ENCODE peak calls at places on chromosomes 12 and 14, in five cellular contexts. P is A549, E is HepG2, G is K562, Q is GM12878. B is an unnamed sample.

GRCh38 chr12:113316155-113316554 is 18.8 kb downstream of the SLC8B1 start:
- ATAC-seq in G (no peak), E (no peak), P (no peak), Q (no peak), B (no peak)

GRCh38 chr14:100159865-100160533 is 554 bp upstream of the DEGS2 start:
- ATAC-seq in G (no peak), P (peak; percentile 32), Q (no peak), E (no peak), B (no peak)

GRCh38 chr12:101829639-101830390 is 944 bp downstream of the GNPTAB start:
- ATAC-seq in P (peak; percentile 14), G (peak; percentile 12), E (peak; percentile 23), Q (peak; percentile 20), B (no peak)

GRCh38 chr14:50067723-50068495 is 48.5 kb downstream of the VCPKMT start:
- ATAC-seq in P (peak; percentile 87), G (no peak), E (peak; percentile 94), Q (no peak), B (no peak)

GRCh38 chr12:40792792-40793386 is 100.7 kb downstream of the CNTN1 start:
- ATAC-seq in G (no peak), P (no peak), Q (no peak), E (no peak), B (no peak)

GRCh38 chr12:107654866-107655265 is 30.7 kb upstream of the PWP1 start:
- ATAC-seq in G (no peak), Q (no peak), P (no peak), E (no peak), B (no peak)

GRCh38 chr14:23694085-23694975 is 58.2 kb downstream of the DHRS2 start:
- ATAC-seq in P (no peak), E (peak; percentile 76), G (peak; percentile 87), Q (no peak), B (no peak)

GRCh38 chr14:52318057-52318456 is 3.9 kb downstream of the PTGER2 start:
- ATAC-seq in P (no peak), E (no peak), G (no peak), Q (no peak), B (no peak)

GRCh38 chr14:22482085-22482694 is 106.8 kb downstream of the DAD1 start:
- ATAC-seq in G (no peak), P (no peak), E (no peak), Q (peak; percentile 12), B (no peak)

GRCh38 chr12:95764848-95765247 is 25.7 kb downstream of the NTN4 start:
- ATAC-seq in Q (no peak), G (no peak), E (no peak), P (no peak), B (no peak)

GRCh38 chr12:116691205-116691604 is 46.7 kb downstream of the SPRING1 start:
- ATAC-seq in E (no peak), G (no peak), P (no peak), Q (no peak), B (no peak)

GRCh38 chr12:116692605-116693004 is 45.3 kb downstream of the SPRING1 start:
- ATAC-seq in P (no peak), Q (no peak), E (no peak), G (no peak), B (no peak)

GRCh38 chr12:116690016-116690709 is 47.7 kb downstream of the SPRING1 start:
- ATAC-seq in P (peak; percentile 19), Q (no peak), E (no peak), G (no peak), B (no peak)

GRCh38 chr12:116693259-116694227 is 44.3 kb downstream of the SPRING1 start:
- ATAC-seq in P (no peak), Q (no peak), G (no peak), E (peak; percentile 50), B (no peak)

GRCh38 chr12:116691636-116692035 is 46.2 kb downstream of the SPRING1 start:
- ATAC-seq in P (no peak), E (no peak), G (no peak), Q (no peak), B (no peak)
- TF ChIP-seq EP300 in P (no peak), E (no peak), G (no peak), Q (no peak), B (no peak)

DNA sequence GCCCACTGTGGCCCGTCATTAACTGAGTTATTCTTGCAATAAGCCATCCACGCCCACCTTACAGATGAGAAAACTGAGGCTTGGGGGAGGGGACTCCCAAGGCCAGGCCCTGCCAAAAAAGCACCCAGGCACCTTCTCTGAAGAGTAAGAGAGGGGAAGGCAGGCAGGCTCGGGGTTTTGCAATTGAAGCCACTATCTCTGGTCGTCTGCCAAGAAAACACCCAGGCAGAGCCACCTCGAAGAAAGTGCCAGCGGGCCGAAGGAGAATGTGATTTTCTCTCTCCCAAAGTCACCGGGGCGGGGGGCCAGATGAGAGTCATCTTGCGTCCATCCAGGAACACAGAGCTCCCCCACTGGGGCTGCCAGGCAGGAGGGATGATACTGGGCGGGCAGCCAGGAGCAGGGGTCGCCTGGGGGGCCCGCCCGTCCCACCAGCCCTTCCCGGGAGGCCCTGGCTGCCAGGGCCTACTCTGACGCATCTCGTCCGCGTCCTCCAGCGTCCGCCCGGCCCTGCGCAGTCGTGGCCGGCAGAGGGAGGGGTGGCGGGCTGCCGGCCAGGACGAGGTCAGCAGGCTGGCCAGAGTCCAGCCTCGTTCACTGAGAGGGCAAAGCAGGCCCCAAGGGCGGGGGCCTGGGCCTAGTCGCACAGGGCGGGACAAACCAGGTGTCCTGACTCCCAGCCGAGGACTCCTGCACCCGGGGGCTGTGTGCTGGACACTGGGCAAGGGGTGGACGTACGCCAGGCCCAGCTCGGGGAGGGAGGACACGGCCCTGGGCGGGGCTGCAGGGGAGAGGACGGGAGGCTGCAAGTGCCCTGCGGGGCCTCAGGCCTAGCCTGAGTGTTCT is 74.4 kb downstream of the RFLNA start:
- ATAC-seq in Q (no peak), P (peak; percentile 82), E (peak; percentile 88), G (peak; percentile 62), B (peak; percentile 93)
- TF ChIP-seq EP300 in Q (no peak), P (peak; percentile 92), E (no peak), G (no peak), B (peak; percentile 54)

GRCh38 chr14:105480165-105480564 is 5.5 kb downstream of the CRIP2 start:
- ATAC-seq in E (no peak), Q (no peak), G (no peak), P (no peak), B (no peak)

GRCh38 chr14:105479438-105480164 is 5.0 kb downstream of the CRIP2 start:
- ATAC-seq in G (no peak), Q (no peak), P (no peak), E (no peak), B (no peak)

GRCh38 chr14:105481886-105482454 is 4.7 kb upstream of the CRIP1 start:
- ATAC-seq in P (peak; percentile 55), Q (peak; percentile 69), E (peak; percentile 41), G (peak; percentile 62), B (peak; percentile 67)

GRCh38 chr14:105482486-105483110 is 4.1 kb upstream of the CRIP1 start:
- ATAC-seq in E (no peak), G (no peak), P (no peak), Q (no peak), B (no peak)

DNA sequence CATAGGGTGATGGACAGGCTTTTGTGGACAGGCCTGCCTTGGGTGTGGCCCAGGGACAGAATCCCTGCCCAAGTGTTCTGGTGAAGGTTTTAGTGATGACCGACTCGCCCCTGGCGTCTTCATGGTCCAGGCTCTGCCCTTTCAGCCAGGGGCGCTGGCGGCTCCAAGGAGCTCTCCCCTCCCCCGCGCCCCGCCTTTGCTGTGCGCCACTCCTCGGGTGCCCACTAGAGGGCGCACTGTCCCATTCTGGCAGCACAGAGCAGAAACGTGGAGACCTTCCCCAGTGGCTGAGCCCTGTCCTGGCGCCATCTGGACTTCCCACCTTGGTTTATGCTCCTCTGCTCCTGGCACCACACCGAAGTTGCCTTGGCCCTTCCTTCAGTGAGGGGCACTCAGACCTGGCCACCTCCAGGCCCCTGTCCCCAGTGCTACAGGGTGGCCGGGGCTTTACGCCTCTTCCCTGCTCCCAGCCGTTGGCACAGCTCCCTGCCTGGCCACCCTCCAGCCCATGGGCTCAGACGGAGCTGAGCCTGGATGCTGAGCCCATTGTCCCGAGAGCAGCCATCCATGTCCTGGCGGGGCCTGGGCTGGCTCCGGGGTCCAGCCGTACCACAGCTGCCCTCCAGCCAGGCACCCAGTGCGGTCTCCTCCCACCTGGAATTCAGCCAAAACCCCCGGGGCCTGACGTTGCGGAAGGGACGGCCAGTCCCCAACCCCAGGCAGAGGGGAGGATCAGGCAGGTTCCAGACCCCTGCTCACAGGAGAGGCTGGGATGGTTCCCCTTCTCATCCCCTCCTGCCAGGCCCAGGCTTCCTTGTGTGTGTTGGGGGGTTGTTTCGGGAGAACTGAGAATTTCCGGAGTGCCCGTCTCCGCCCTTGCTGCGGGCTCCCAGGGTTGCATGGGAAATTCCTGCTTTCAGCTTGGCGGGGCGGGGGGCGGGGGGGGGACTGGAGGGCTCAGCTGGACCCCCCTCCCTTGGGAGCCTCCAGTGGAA is 5.6 kb upstream of the CRIP1 start:
- ATAC-seq in Q (peak; percentile 83), E (peak; percentile 38), P (peak; percentile 70), G (peak; percentile 90), B (peak; percentile 73)
- TF ChIP-seq EP300 in Q (no peak), E (no peak), P (no peak), G (peak; percentile 8), B (no peak)

DNA sequence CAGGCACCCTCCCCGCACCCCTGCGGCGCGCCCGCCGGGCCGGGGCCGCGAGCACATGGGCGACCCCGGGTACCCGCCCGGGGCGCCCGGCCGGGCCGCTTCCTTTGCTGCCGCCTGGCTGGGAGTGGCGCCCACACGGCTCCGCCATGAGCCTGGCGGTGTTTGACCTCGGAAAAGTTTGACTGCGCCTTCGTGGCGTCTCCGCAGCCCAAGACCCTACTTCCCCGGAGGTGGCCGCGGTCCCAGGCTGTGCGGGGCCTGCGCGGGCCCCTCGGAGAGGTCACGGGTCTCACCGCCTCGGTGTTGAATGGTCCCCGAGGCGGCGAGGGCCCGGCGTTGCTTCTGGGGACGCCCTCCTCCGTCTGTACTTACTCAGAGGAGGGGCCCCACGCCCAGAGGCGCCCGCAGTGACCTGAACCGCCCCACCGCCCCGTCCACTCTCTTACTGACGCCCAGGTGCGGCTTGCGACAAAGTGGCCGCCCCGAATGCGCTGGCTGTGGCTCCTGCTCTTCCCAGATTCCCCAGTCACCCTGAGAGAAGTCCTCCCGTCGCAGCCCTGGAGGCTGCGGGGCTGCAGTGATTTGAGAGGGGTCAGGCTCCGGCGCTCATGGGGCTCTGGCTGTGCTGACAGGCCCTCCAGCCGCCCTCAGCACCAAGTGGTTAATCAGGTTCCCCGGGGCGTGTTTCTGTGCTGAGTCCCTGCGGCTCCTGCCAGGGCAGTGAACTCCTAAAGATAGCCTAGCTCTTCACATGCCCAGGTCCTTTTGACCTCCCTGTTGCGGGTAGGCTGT is 5.8 kb downstream of the KMT5A start:
- ATAC-seq in E (peak; percentile 80), G (peak; percentile 12), P (peak; percentile 66), Q (peak; percentile 63), B (no peak)
- TF ChIP-seq EP300 in E (no peak), G (no peak), P (no peak), Q (no peak), B (no peak)

GRCh38 chr12:50025187-50026059 is at the start of gene RACGAP1:
- ATAC-seq in G (peak; percentile 98), P (peak; percentile 99), E (peak; percentile 98), Q (peak; percentile 98), B (peak; percentile 99)
- TF ChIP-seq EP300 in G (peak; percentile 43), P (no peak), E (no peak), Q (no peak), B (no peak)

B was measured in gastroesophageal sphincter.